ENCODE peak calls at places on chromosomes 16 and 17, in ten cellular contexts. X is NCI-H1930; E is CD8-positive, alpha-beta memory T cell; B is choroid plexus epithelial cell; F is HCT116; G is AG08395; Z is HS-5; S is germinal center; W is effector CD8-positive, alpha-beta T cell; M is stimulated activated CD4-positive, alpha-beta T cell treated with anti-CD3 and anti-CD28 coated beads, TNF-alpha, amount 100 ng/mL, for 24 hours. L is an unnamed sample.

GRCh38 chr16:15587152-15587825 is 55.7 kb downstream of the MARF1 start:
- DNase-seq in B (no peak), X (no peak), S (no peak), E (no peak), W (no peak), G (no peak), Z (no peak), F (no peak), M (no peak), L (no peak)

GRCh38 chr16:11796227-11797165 is 562 bp downstream of the ZC3H7A start:
- DNase-seq in Z (no peak), S (no peak), E (peak; percentile 61), M (no peak), B (peak; percentile 50), X (no peak), W (peak; percentile 16), G (peak; percentile 56), F (no peak), L (no peak)

GRCh38 chr17:39601010-39601597 is 6.6 kb downstream of the NEUROD2 start:
- DNase-seq in S (no peak), W (no peak), G (no peak), X (no peak), F (no peak), M (no peak), B (no peak), E (no peak), Z (no peak), L (no peak)

GRCh38 chr16:31458073-31458834 is 1.0 kb upstream of the ARMC5 start:
- DNase-seq in S (peak; percentile 49), B (peak; percentile 67), X (peak; percentile 61), E (peak; percentile 80), F (no peak), G (no peak), Z (no peak), W (peak; percentile 47), M (no peak), L (no peak)

GRCh38 chr16:64627288-64627687 is 494.6 kb downstream of the CDH11 start:
- DNase-seq in Z (no peak), G (no peak), S (no peak), F (no peak), W (no peak), B (peak; percentile 27), M (no peak), X (no peak), E (no peak), L (no peak)

GRCh38 chr17:73432624-73433190 is 120.9 kb upstream of the CDC42EP4 start:
- DNase-seq in F (no peak), Z (no peak), E (no peak), M (no peak), W (no peak), G (no peak), S (no peak), X (no peak), B (no peak), L (no peak)

GRCh38 chr17:18854956-18855355 is 3.0 kb upstream of the PRPSAP2 start:
- DNase-seq in F (no peak), G (no peak), E (no peak), M (no peak), W (no peak), B (no peak), X (no peak), S (no peak), Z (no peak), L (no peak)

GRCh38 chr17:39486242-39486641 is 25.0 kb downstream of the CDK12 start:
- DNase-seq in F (no peak), X (no peak), S (no peak), W (no peak), G (peak; percentile 20), M (no peak), Z (no peak), B (peak; percentile 58), E (no peak), L (no peak)

GRCh38 chr16:31215287-31216115 is 1.4 kb downstream of the PYDC1 start:
- DNase-seq in X (peak; percentile 31), S (peak; percentile 34), Z (no peak), B (peak; percentile 67), W (no peak), E (no peak), G (peak; percentile 83), M (no peak), F (peak; percentile 63), L (peak; percentile 67)

GRCh38 chr16:3564889-3565141 is 12.4 kb downstream of the NLRC3 start:
- DNase-seq in B (no peak), E (no peak), F (no peak), G (no peak), W (no peak), M (no peak), Z (no peak), X (no peak), S (no peak), L (no peak)

GRCh38 chr17:9676742-9677387 is 31.5 kb downstream of the USP43 start:
- DNase-seq in W (no peak), G (peak; percentile 53), S (no peak), E (no peak), Z (peak; percentile 77), X (no peak), F (peak; percentile 91), M (no peak), B (peak; percentile 74), L (no peak)

GRCh38 chr16:81371106-81371505 is 56.3 kb downstream of the GAN start:
- DNase-seq in F (no peak), X (no peak), W (no peak), M (no peak), B (no peak), Z (no peak), E (no peak), S (no peak), G (no peak), L (no peak)

GRCh38 chr16:65333298-65333697 is 211.4 kb upstream of the CDH11 start:
- DNase-seq in X (no peak), F (no peak), W (no peak), M (no peak), B (no peak), G (no peak), E (no peak), S (no peak), Z (no peak), L (no peak)

GRCh38 chr17:19243838-19244237 is 6.7 kb downstream of the EPN2 start:
- DNase-seq in M (no peak), Z (no peak), B (no peak), W (no peak), G (no peak), F (no peak), X (no peak), S (no peak), E (no peak), L (no peak)

GRCh38 chr16:2195316-2196161 is 866 bp downstream of the CASKIN1 start:
- DNase-seq in F (no peak), X (no peak), M (no peak), W (no peak), S (no peak), G (no peak), Z (no peak), B (no peak), E (no peak), L (no peak)

GRCh38 chr17:50834126-50834785 is 1.1 kb upstream of the WFIKKN2 start:
- DNase-seq in B (no peak), E (no peak), F (no peak), G (no peak), Z (no peak), X (no peak), S (no peak), M (no peak), W (no peak), L (no peak)

GRCh38 chr16:57600048-57600835 is 28.2 kb upstream of the ADGRG1 start:
- DNase-seq in S (peak; percentile 66), M (no peak), F (peak; percentile 47), X (no peak), G (peak; percentile 51), B (peak; percentile 63), E (no peak), Z (no peak), W (no peak), L (no peak)

GRCh38 chr16:48383877-48384304 is 1.3 kb downstream of the SIAH1 start:
- DNase-seq in B (no peak), E (no peak), F (no peak), G (no peak), M (no peak), S (peak; percentile 9), Z (no peak), X (no peak), W (no peak), L (no peak)